ENCODE peak calls at places on chromosomes 4 and X, in nine cellular contexts. H, K, F, R, M, W, Y, Q and C are unnamed samples.
A peak's percentile ranks its signal among the peaks of the same experiment; 100 is the strongest.

GRCh38 chr4:185881427-185881826 is 69.4 kb upstream of the SORBS2 start:
- DNase-seq in H (no peak), K (no peak), F (no peak), R (no peak), M (no peak), W (peak; percentile 74), Y (no peak), Q (no peak), C (no peak)

GRCh38 chr4:15832523-15833451 is 54.7 kb downstream of the CD38 start:
- DNase-seq in H (no peak), K (no peak), F (no peak), R (no peak), M (no peak), W (no peak), Y (no peak), Q (no peak), C (no peak)

GRCh38 chrX:153903991-153904957 is at the start of gene AVPR2:
- DNase-seq in H (no peak), K (no peak), F (no peak), R (peak; percentile 14), M (no peak), W (no peak), Y (no peak), Q (no peak), C (no peak)

GRCh38 chrX:115561605-115562491 is 874 bp downstream of the PLS3 start:
- DNase-seq in H (no peak), K (no peak), F (peak; percentile 66), R (no peak), M (peak; percentile 64), W (peak; percentile 65), Y (no peak), Q (peak; percentile 49), C (peak; percentile 82)

GRCh38 chr4:4541040-4541631 is 712 bp downstream of the STX18 start:
- DNase-seq in H (peak; percentile 10), K (no peak), F (no peak), R (peak; percentile 45), M (no peak), W (peak; percentile 67), Y (no peak), Q (no peak), C (no peak)

GRCh38 chr4:118740869-118741268 is 55.7 kb downstream of the METTL14 start:
- DNase-seq in H (no peak), K (no peak), F (no peak), R (peak; percentile 58), M (no peak), W (peak; percentile 84), Y (no peak), Q (no peak), C (peak; percentile 42)

GRCh38 chr4:6221851-6222760 is 21.8 kb upstream of the JAKMIP1 start:
- DNase-seq in H (no peak), K (no peak), F (peak; percentile 60), R (no peak), M (peak; percentile 59), W (peak; percentile 9), Y (no peak), Q (peak; percentile 73), C (peak; percentile 92)

GRCh38 chr4:83232087-83232486 is 52.5 kb downstream of the COQ2 start:
- DNase-seq in H (no peak), K (no peak), F (no peak), R (no peak), M (no peak), W (peak; percentile 7), Y (no peak), Q (no peak), C (no peak)

GRCh38 chr4:33890841-33891240 is 2353.5 kb downstream of the ARAP2 start:
- DNase-seq in H (no peak), K (no peak), F (no peak), R (no peak), M (no peak), W (no peak), Y (no peak), Q (no peak), C (no peak)

GRCh38 chrX:133776072-133776471 is 209.3 kb downstream of the GPC3 start:
- DNase-seq in H (no peak), K (peak; percentile 6), F (no peak), R (no peak), M (no peak), W (peak; percentile 21), Y (no peak), Q (peak; percentile 55), C (peak; percentile 47)

GRCh38 chrX:130654409-130654970 is 248.5 kb downstream of the ENOX2 start:
- DNase-seq in H (no peak), K (no peak), F (no peak), R (no peak), M (no peak), W (peak; percentile 25), Y (no peak), Q (no peak), C (no peak)

GRCh38 chrX:69317721-69318120 is 152.5 kb upstream of the PJA1 start:
- DNase-seq in H (no peak), K (no peak), F (no peak), R (no peak), M (no peak), W (no peak), Y (no peak), Q (no peak), C (no peak)

GRCh38 chr4:26454961-26455360 is 35.3 kb downstream of the CCKAR start:
- DNase-seq in H (no peak), K (no peak), F (no peak), R (no peak), M (no peak), W (no peak), Y (no peak), Q (no peak), C (no peak)

GRCh38 chr4:168886361-168886760 is 123.7 kb downstream of the CBR4 start:
- DNase-seq in H (no peak), K (no peak), F (no peak), R (no peak), M (no peak), W (peak; percentile 46), Y (no peak), Q (no peak), C (no peak)

GRCh38 chrX:104195489-104196084 is 29.3 kb downstream of the FAM199X start:
- DNase-seq in H (no peak), K (no peak), F (no peak), R (peak; percentile 35), M (no peak), W (peak; percentile 78), Y (no peak), Q (no peak), C (peak; percentile 36)

GRCh38 chr4:105327222-105327621 is 146.6 kb downstream of the PPA2 start:
- DNase-seq in H (no peak), K (no peak), F (no peak), R (no peak), M (no peak), W (no peak), Y (no peak), Q (no peak), C (no peak)

GRCh38 chr4:166003811-166004210 is 130.8 kb downstream of the TLL1 start:
- DNase-seq in H (no peak), K (no peak), F (no peak), R (no peak), M (no peak), W (no peak), Y (no peak), Q (no peak), C (no peak)

GRCh38 chr4:56976878-56977320 is 507 bp downstream of the NOA1 start:
- DNase-seq in H (no peak), K (peak; percentile 24), F (peak; percentile 65), R (peak; percentile 62), M (peak; percentile 76), W (peak; percentile 55), Y (no peak), Q (peak; percentile 41), C (peak; percentile 64)

GRCh38 chr4:179755322-179755721 is 2313.1 kb upstream of the AGA start:
- DNase-seq in H (no peak), K (no peak), F (no peak), R (no peak), M (no peak), W (peak; percentile 28), Y (no peak), Q (no peak), C (no peak)

GRCh38 chr4:155543126-155543765 is 123.4 kb upstream of the GUCY1A1 start:
- DNase-seq in H (peak; percentile 54), K (no peak), F (no peak), R (no peak), M (no peak), W (peak; percentile 24), Y (no peak), Q (no peak), C (no peak)

GRCh38 chr4:13678186-13678924 is 50.8 kb upstream of the BOD1L1 start:
- DNase-seq in H (no peak), K (no peak), F (no peak), R (no peak), M (no peak), W (no peak), Y (no peak), Q (no peak), C (no peak)

GRCh38 chr4:158938462-158939044 is 164.3 kb upstream of the RAPGEF2 start:
- DNase-seq in H (no peak), K (no peak), F (no peak), R (no peak), M (no peak), W (peak; percentile 41), Y (no peak), Q (no peak), C (no peak)

GRCh38 chr4:140567722-140568121 is 1.0 kb downstream of the UCP1 start:
- DNase-seq in H (no peak), K (no peak), F (no peak), R (no peak), M (no peak), W (peak; percentile 21), Y (no peak), Q (peak; percentile 10), C (peak; percentile 73)

GRCh38 chr4:154559141-154559841 is 3.5 kb upstream of the FGB start:
- DNase-seq in H (no peak), K (no peak), F (no peak), R (peak; percentile 31), M (no peak), W (peak; percentile 80), Y (peak; percentile 11), Q (no peak), C (peak; percentile 56)

GRCh38 chr4:55758081-55758480 is 61.5 kb upstream of the EXOC1L start:
- DNase-seq in H (no peak), K (no peak), F (no peak), R (no peak), M (no peak), W (no peak), Y (no peak), Q (no peak), C (no peak)

GRCh38 chrX:13396887-13397286 is 77.0 kb upstream of the ATXN3L start:
- DNase-seq in H (no peak), K (no peak), F (no peak), R (no peak), M (no peak), W (peak; percentile 49), Y (no peak), Q (no peak), C (no peak)

GRCh38 chr4:21012851-21013331 is 312.6 kb downstream of the PACRGL start:
- DNase-seq in H (no peak), K (no peak), F (no peak), R (no peak), M (no peak), W (no peak), Y (no peak), Q (no peak), C (no peak)